ENCODE peak calls at places on chromosome 6, in ten cellular contexts. One of them, this sample, is unnamed.

GRCh38 chr6:127630800-127631199 is 53.8 kb downstream of the C6orf58 start:
- DNase-seq in IMR-90: no peak
- DNase-seq in lower lobe of right lung: no peak
- DNase-seq in breast epithelium: no peak
- DNase-seq in astrocyte of the spinal cord: no peak
- DNase-seq in keratinocyte: no peak
- DNase-seq in fibroblast of the aortic adventitia: no peak
- DNase-seq in GM12865: no peak
- DNase-seq in HL-60: no peak
- DNase-seq in gastrocnemius medialis: no peak
- DNase-seq in this sample: peak; percentile 56

GRCh38 chr6:154343473-154344308 is 12.9 kb downstream of the IPCEF1 start:
- DNase-seq in HL-60: no peak
- DNase-seq in breast epithelium: peak; percentile 73
- DNase-seq in astrocyte of the spinal cord: peak; percentile 59
- DNase-seq in IMR-90: peak; percentile 16
- DNase-seq in fibroblast of the aortic adventitia: peak; percentile 36
- DNase-seq in gastrocnemius medialis: no peak
- DNase-seq in keratinocyte: peak; percentile 17
- DNase-seq in GM12865: no peak
- DNase-seq in lower lobe of right lung: peak; percentile 76
- DNase-seq in this sample: peak; percentile 35

GRCh38 chr6:88359530-88360202 is 193.5 kb upstream of the CNR1 start:
- DNase-seq in GM12865: no peak
- DNase-seq in fibroblast of the aortic adventitia: no peak
- DNase-seq in breast epithelium: no peak
- DNase-seq in lower lobe of right lung: no peak
- DNase-seq in astrocyte of the spinal cord: no peak
- DNase-seq in gastrocnemius medialis: no peak
- DNase-seq in HL-60: no peak
- DNase-seq in IMR-90: no peak
- DNase-seq in keratinocyte: no peak
- DNase-seq in this sample: no peak

GRCh38 chr6:141877275-141877983 is 255.3 kb upstream of the GJE1 start:
- DNase-seq in breast epithelium: no peak
- DNase-seq in keratinocyte: no peak
- DNase-seq in lower lobe of right lung: no peak
- DNase-seq in astrocyte of the spinal cord: no peak
- DNase-seq in fibroblast of the aortic adventitia: no peak
- DNase-seq in gastrocnemius medialis: no peak
- DNase-seq in IMR-90: peak; percentile 13
- DNase-seq in HL-60: no peak
- DNase-seq in GM12865: no peak
- DNase-seq in this sample: no peak

GRCh38 chr6:4103929-4104328 is 25.0 kb upstream of the FAM217A start:
- DNase-seq in IMR-90: no peak
- DNase-seq in lower lobe of right lung: no peak
- DNase-seq in keratinocyte: peak; percentile 28
- DNase-seq in HL-60: no peak
- DNase-seq in fibroblast of the aortic adventitia: no peak
- DNase-seq in breast epithelium: no peak
- DNase-seq in GM12865: no peak
- DNase-seq in astrocyte of the spinal cord: no peak
- DNase-seq in gastrocnemius medialis: no peak
- DNase-seq in this sample: no peak

GRCh38 chr6:27352850-27353249 is 35.7 kb upstream of the ZNF391 start:
- DNase-seq in gastrocnemius medialis: no peak
- DNase-seq in breast epithelium: no peak
- DNase-seq in fibroblast of the aortic adventitia: no peak
- DNase-seq in IMR-90: no peak
- DNase-seq in lower lobe of right lung: no peak
- DNase-seq in keratinocyte: no peak
- DNase-seq in GM12865: no peak
- DNase-seq in HL-60: no peak
- DNase-seq in astrocyte of the spinal cord: no peak
- DNase-seq in this sample: no peak

GRCh38 chr6:157800420-157801237 is 22.4 kb upstream of the SNX9 start:
- DNase-seq in lower lobe of right lung: no peak
- DNase-seq in gastrocnemius medialis: no peak
- DNase-seq in IMR-90: peak; percentile 86
- DNase-seq in keratinocyte: no peak
- DNase-seq in breast epithelium: no peak
- DNase-seq in HL-60: no peak
- DNase-seq in fibroblast of the aortic adventitia: peak; percentile 75
- DNase-seq in GM12865: peak; percentile 79
- DNase-seq in astrocyte of the spinal cord: peak; percentile 59
- DNase-seq in this sample: peak; percentile 80

GRCh38 chr6:14598017-14598864 is 480.7 kb downstream of the CD83 start:
- DNase-seq in lower lobe of right lung: no peak
- DNase-seq in keratinocyte: no peak
- DNase-seq in HL-60: no peak
- DNase-seq in GM12865: no peak
- DNase-seq in breast epithelium: no peak
- DNase-seq in astrocyte of the spinal cord: no peak
- DNase-seq in gastrocnemius medialis: no peak
- DNase-seq in fibroblast of the aortic adventitia: no peak
- DNase-seq in IMR-90: no peak
- DNase-seq in this sample: no peak

GRCh38 chr6:50655848-50656453 is 57.4 kb upstream of the TFAP2D start:
- DNase-seq in HL-60: no peak
- DNase-seq in GM12865: peak; percentile 20
- DNase-seq in breast epithelium: no peak
- DNase-seq in gastrocnemius medialis: no peak
- DNase-seq in keratinocyte: no peak
- DNase-seq in IMR-90: peak; percentile 1
- DNase-seq in lower lobe of right lung: no peak
- DNase-seq in astrocyte of the spinal cord: peak; percentile 4
- DNase-seq in fibroblast of the aortic adventitia: peak; percentile 0
- DNase-seq in this sample: peak; percentile 8

GRCh38 chr6:17021539-17021889 is 80.3 kb upstream of the STMND1 start:
- DNase-seq in astrocyte of the spinal cord: peak; percentile 28
- DNase-seq in IMR-90: peak; percentile 93
- DNase-seq in fibroblast of the aortic adventitia: peak; percentile 85
- DNase-seq in breast epithelium: no peak
- DNase-seq in gastrocnemius medialis: no peak
- DNase-seq in GM12865: no peak
- DNase-seq in keratinocyte: no peak
- DNase-seq in HL-60: no peak
- DNase-seq in lower lobe of right lung: no peak
- DNase-seq in this sample: peak; percentile 65

GRCh38 chr6:5763407-5763806 is 243.3 kb downstream of the NRN1 start:
- DNase-seq in astrocyte of the spinal cord: peak; percentile 25
- DNase-seq in IMR-90: peak; percentile 31
- DNase-seq in HL-60: no peak
- DNase-seq in keratinocyte: no peak
- DNase-seq in lower lobe of right lung: no peak
- DNase-seq in fibroblast of the aortic adventitia: peak; percentile 5
- DNase-seq in gastrocnemius medialis: no peak
- DNase-seq in GM12865: no peak
- DNase-seq in breast epithelium: no peak
- DNase-seq in this sample: peak; percentile 53

GRCh38 chr6:21871831-21872230 is 278.3 kb downstream of the SOX4 start:
- DNase-seq in astrocyte of the spinal cord: no peak
- DNase-seq in GM12865: no peak
- DNase-seq in gastrocnemius medialis: no peak
- DNase-seq in fibroblast of the aortic adventitia: no peak
- DNase-seq in breast epithelium: no peak
- DNase-seq in keratinocyte: no peak
- DNase-seq in IMR-90: no peak
- DNase-seq in HL-60: no peak
- DNase-seq in lower lobe of right lung: no peak
- DNase-seq in this sample: no peak

GRCh38 chr6:167499161-167499660 is 174.3 kb downstream of the TTLL2 start:
- DNase-seq in breast epithelium: no peak
- DNase-seq in IMR-90: no peak
- DNase-seq in gastrocnemius medialis: no peak
- DNase-seq in astrocyte of the spinal cord: no peak
- DNase-seq in GM12865: no peak
- DNase-seq in lower lobe of right lung: no peak
- DNase-seq in HL-60: no peak
- DNase-seq in fibroblast of the aortic adventitia: no peak
- DNase-seq in keratinocyte: no peak
- DNase-seq in this sample: no peak

GRCh38 chr6:87391334-87391733 is 16.4 kb upstream of the CFAP206 start:
- DNase-seq in keratinocyte: no peak
- DNase-seq in gastrocnemius medialis: no peak
- DNase-seq in lower lobe of right lung: no peak
- DNase-seq in astrocyte of the spinal cord: peak; percentile 14
- DNase-seq in IMR-90: peak; percentile 29
- DNase-seq in fibroblast of the aortic adventitia: peak; percentile 17
- DNase-seq in HL-60: peak; percentile 56
- DNase-seq in breast epithelium: no peak
- DNase-seq in GM12865: peak; percentile 58
- DNase-seq in this sample: no peak

GRCh38 chr6:2865270-2866182 is 23.9 kb upstream of the SERPINB1 start:
- DNase-seq in HL-60: no peak
- DNase-seq in fibroblast of the aortic adventitia: peak; percentile 60
- DNase-seq in keratinocyte: no peak
- DNase-seq in lower lobe of right lung: no peak
- DNase-seq in gastrocnemius medialis: no peak
- DNase-seq in GM12865: no peak
- DNase-seq in breast epithelium: no peak
- DNase-seq in IMR-90: peak; percentile 58
- DNase-seq in astrocyte of the spinal cord: peak; percentile 17
- DNase-seq in this sample: peak; percentile 71

GRCh38 chr6:79431469-79431868 is 105.8 kb downstream of the LCA5 start:
- DNase-seq in fibroblast of the aortic adventitia: no peak
- DNase-seq in HL-60: no peak
- DNase-seq in lower lobe of right lung: no peak
- DNase-seq in gastrocnemius medialis: no peak
- DNase-seq in breast epithelium: no peak
- DNase-seq in GM12865: peak; percentile 25
- DNase-seq in keratinocyte: no peak
- DNase-seq in astrocyte of the spinal cord: no peak
- DNase-seq in IMR-90: no peak
- DNase-seq in this sample: no peak
- TF ChIP-seq CTCF in fibroblast of the aortic adventitia: no peak
- TF ChIP-seq CTCF in HL-60: no peak
- TF ChIP-seq CTCF in lower lobe of right lung: no peak
- TF ChIP-seq CTCF in gastrocnemius medialis: no peak
- TF ChIP-seq CTCF in breast epithelium: no peak
- TF ChIP-seq CTCF in GM12865: peak; percentile 24
- TF ChIP-seq CTCF in keratinocyte: peak; percentile 39
- TF ChIP-seq CTCF in astrocyte of the spinal cord: peak; percentile 17
- TF ChIP-seq CTCF in IMR-90: no peak
- TF ChIP-seq CTCF in this sample: peak; percentile 10

DNA sequence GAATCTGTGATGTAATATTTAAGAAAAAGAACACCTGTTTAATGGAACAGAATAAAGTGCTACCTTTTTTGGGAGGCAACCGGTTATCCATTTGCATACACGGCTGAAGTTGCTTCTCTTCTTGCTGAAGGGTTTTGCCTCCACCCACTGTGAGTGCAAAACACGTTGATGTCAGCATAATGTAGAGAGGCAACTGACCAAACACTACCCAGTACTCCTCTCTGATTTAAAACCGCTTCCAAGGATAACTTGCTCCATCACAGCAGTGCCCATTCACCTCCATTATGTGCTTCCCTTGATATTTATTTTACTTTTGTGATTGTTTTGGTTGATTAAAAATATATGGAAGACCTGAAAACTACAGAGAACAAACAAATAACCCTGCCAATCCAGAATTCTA is 1.4 kb downstream of the SLC17A1 start:
- DNase-seq in fibroblast of the aortic adventitia: no peak
- DNase-seq in keratinocyte: no peak
- DNase-seq in lower lobe of right lung: no peak
- DNase-seq in breast epithelium: no peak
- DNase-seq in astrocyte of the spinal cord: no peak
- DNase-seq in gastrocnemius medialis: no peak
- DNase-seq in HL-60: no peak
- DNase-seq in GM12865: no peak
- DNase-seq in IMR-90: no peak
- DNase-seq in this sample: no peak
- H3K4me3 ChIP-seq in fibroblast of the aortic adventitia: no peak overlapping the region
- H3K4me3 ChIP-seq in keratinocyte: no peak overlapping the region
- H3K4me3 ChIP-seq in lower lobe of right lung: no peak overlapping the region
- H3K4me3 ChIP-seq in breast epithelium: no peak overlapping the region
- H3K4me3 ChIP-seq in astrocyte of the spinal cord: no peak overlapping the region
- H3K4me3 ChIP-seq in gastrocnemius medialis: no peak overlapping the region
- H3K4me3 ChIP-seq in HL-60: no peak overlapping the region
- H3K4me3 ChIP-seq in GM12865: no peak overlapping the region
- H3K4me3 ChIP-seq in IMR-90: no peak overlapping the region
- H3K4me3 ChIP-seq in this sample: no peak overlapping the region

GRCh38 chr6:30556714-30556963 is 350 bp upstream of the GNL1 start:
- DNase-seq in HL-60: peak; percentile 92
- DNase-seq in fibroblast of the aortic adventitia: no peak
- DNase-seq in keratinocyte: no peak
- DNase-seq in IMR-90: no peak
- DNase-seq in gastrocnemius medialis: peak; percentile 86
- DNase-seq in GM12865: peak; percentile 97
- DNase-seq in breast epithelium: peak; percentile 80
- DNase-seq in lower lobe of right lung: peak; percentile 93
- DNase-seq in astrocyte of the spinal cord: no peak
- DNase-seq in this sample: no peak

GRCh38 chr6:30555428-30556005 is 772 bp downstream of the GNL1 start:
- DNase-seq in breast epithelium: peak; percentile 56
- DNase-seq in HL-60: no peak
- DNase-seq in IMR-90: peak; percentile 23
- DNase-seq in lower lobe of right lung: peak; percentile 65
- DNase-seq in GM12865: peak; percentile 22
- DNase-seq in gastrocnemius medialis: peak; percentile 10
- DNase-seq in keratinocyte: no peak
- DNase-seq in astrocyte of the spinal cord: peak; percentile 56
- DNase-seq in fibroblast of the aortic adventitia: peak; percentile 37
- DNase-seq in this sample: peak; percentile 66

GRCh38 chr6:30556964-30557682 is at the start of gene PRR3:
- DNase-seq in lower lobe of right lung: peak; percentile 88
- DNase-seq in astrocyte of the spinal cord: peak; percentile 91
- DNase-seq in HL-60: peak; percentile 92
- DNase-seq in breast epithelium: peak; percentile 67
- DNase-seq in GM12865: peak; percentile 90
- DNase-seq in keratinocyte: peak; percentile 36
- DNase-seq in gastrocnemius medialis: peak; percentile 59
- DNase-seq in IMR-90: peak; percentile 88
- DNase-seq in fibroblast of the aortic adventitia: peak; percentile 85
- DNase-seq in this sample: peak; percentile 94

GRCh38 chr6:30554962-30555361 is 1.3 kb downstream of the GNL1 start:
- DNase-seq in HL-60: no peak
- DNase-seq in breast epithelium: no peak
- DNase-seq in keratinocyte: no peak
- DNase-seq in fibroblast of the aortic adventitia: peak; percentile 19
- DNase-seq in IMR-90: peak; percentile 5
- DNase-seq in GM12865: no peak
- DNase-seq in gastrocnemius medialis: no peak
- DNase-seq in astrocyte of the spinal cord: peak; percentile 16
- DNase-seq in lower lobe of right lung: no peak
- DNase-seq in this sample: no peak

GRCh38 chr6:30556006-30556713 is at the start of gene GNL1:
- DNase-seq in lower lobe of right lung: peak; percentile 98
- DNase-seq in breast epithelium: peak; percentile 98
- DNase-seq in keratinocyte: peak; percentile 77
- DNase-seq in HL-60: peak; percentile 93
- DNase-seq in IMR-90: peak; percentile 85
- DNase-seq in gastrocnemius medialis: peak; percentile 80
- DNase-seq in astrocyte of the spinal cord: peak; percentile 93
- DNase-seq in fibroblast of the aortic adventitia: peak; percentile 81
- DNase-seq in GM12865: peak; percentile 98
- DNase-seq in this sample: peak; percentile 95
- TF ChIP-seq CTCF in lower lobe of right lung: peak; percentile 8
- TF ChIP-seq CTCF in breast epithelium: peak; percentile 10
- TF ChIP-seq CTCF in keratinocyte: no peak
- TF ChIP-seq CTCF in HL-60: no peak
- TF ChIP-seq CTCF in IMR-90: no peak
- TF ChIP-seq CTCF in gastrocnemius medialis: no peak
- TF ChIP-seq CTCF in astrocyte of the spinal cord: no peak
- TF ChIP-seq CTCF in fibroblast of the aortic adventitia: no peak
- TF ChIP-seq CTCF in GM12865: no peak
- TF ChIP-seq CTCF in this sample: no peak

GRCh38 chr6:149060985-149061760 is 256.3 kb upstream of the TAB2 start:
- DNase-seq in breast epithelium: no peak
- DNase-seq in HL-60: no peak
- DNase-seq in fibroblast of the aortic adventitia: peak; percentile 39
- DNase-seq in lower lobe of right lung: no peak
- DNase-seq in IMR-90: peak; percentile 70
- DNase-seq in astrocyte of the spinal cord: peak; percentile 90
- DNase-seq in GM12865: no peak
- DNase-seq in keratinocyte: no peak
- DNase-seq in gastrocnemius medialis: no peak
- DNase-seq in this sample: peak; percentile 48
- H3K4me3 ChIP-seq in breast epithelium: no peak overlapping the region
- H3K4me3 ChIP-seq in HL-60: no peak overlapping the region
- H3K4me3 ChIP-seq in fibroblast of the aortic adventitia: no peak overlapping the region
- H3K4me3 ChIP-seq in lower lobe of right lung: no peak overlapping the region
- H3K4me3 ChIP-seq in IMR-90: no peak overlapping the region
- H3K4me3 ChIP-seq in astrocyte of the spinal cord: no peak overlapping the region
- H3K4me3 ChIP-seq in GM12865: peak overlapping the region; percentile 46
- H3K4me3 ChIP-seq in keratinocyte: no peak overlapping the region
- H3K4me3 ChIP-seq in gastrocnemius medialis: no peak overlapping the region
- H3K4me3 ChIP-seq in this sample: no peak overlapping the region

This sample was measured in foreskin fibroblast.